ENCODE peak calls at places on chromosomes 5 and 9, in four cellular contexts. E is right lobe of liver, W is psoas muscle, Y is cardiac muscle cell. K is an unnamed sample.

GRCh38 chr5:78526049-78526525 is 122.5 kb downstream of the LHFPL2 start:
- DNase-seq in E (no peak), W (no peak), Y (no peak), K (peak; percentile 61)

GRCh38 chr5:671459-672328 is 21.5 kb downstream of the TPPP start:
- DNase-seq in E (peak; percentile 87), W (peak; percentile 79), Y (peak; percentile 76), K (no peak)

GRCh38 chr9:683509-684021 is 157.9 kb upstream of the DMRT1 start:
- DNase-seq in E (no peak), W (no peak), Y (no peak), K (no peak)

GRCh38 chr5:68171101-68171558 is 44.4 kb upstream of the PIK3R1 start:
- DNase-seq in E (peak; percentile 83), W (peak; percentile 72), Y (no peak), K (peak; percentile 39)

GRCh38 chr9:24936117-24936516 is 390.4 kb upstream of the IZUMO3 start:
- DNase-seq in E (no peak), W (no peak), Y (no peak), K (no peak)

GRCh38 chr5:84825616-84826015 is 440.9 kb upstream of the EDIL3 start:
- DNase-seq in E (no peak), W (no peak), Y (no peak), K (no peak)

GRCh38 chr9:89427621-89428221 is 70.2 kb downstream of the SEMA4D start:
- DNase-seq in E (no peak), W (no peak), Y (no peak), K (no peak)

GRCh38 chr5:157477814-157478494 is 17.9 kb downstream of the NIPAL4 start:
- DNase-seq in E (peak; percentile 75), W (no peak), Y (no peak), K (no peak)

GRCh38 chr9:26262431-26262830 is 584.2 kb upstream of the TUSC1 start:
- DNase-seq in E (no peak), W (no peak), Y (no peak), K (no peak)

GRCh38 chr9:20640331-20641187 is 18.3 kb upstream of the MLLT3 start:
- DNase-seq in E (no peak), W (peak; percentile 17), Y (peak; percentile 48), K (no peak)

GRCh38 chr5:58491216-58491892 is at the start of gene GAPT:
- DNase-seq in E (no peak), W (no peak), Y (no peak), K (no peak)

GRCh38 chr9:2691626-2692025 is 25.7 kb upstream of the KCNV2 start:
- DNase-seq in E (no peak), W (no peak), Y (no peak), K (no peak)

GRCh38 chr9:100579665-100580064 is 1.8 kb downstream of the CAVIN4 start:
- DNase-seq in E (no peak), W (no peak), Y (peak; percentile 35), K (no peak)

GRCh38 chr5:128349044-128349629 is 188.9 kb downstream of the FBN2 start:
- DNase-seq in E (no peak), W (no peak), Y (no peak), K (no peak)

GRCh38 chr9:133763272-133764183 is 25.4 kb upstream of the SARDH start:
- DNase-seq in E (peak; percentile 46), W (peak; percentile 4), Y (no peak), K (no peak)

GRCh38 chr5:80246995-80247729 is 8.7 kb downstream of the SERINC5 start:
- DNase-seq in E (no peak), W (peak; percentile 43), Y (peak; percentile 45), K (peak; percentile 65)

GRCh38 chr9:74609671-74610416 is 112.7 kb downstream of the RORB start:
- DNase-seq in E (no peak), W (no peak), Y (no peak), K (no peak)

GRCh38 chr9:124857533-124858162 is 4.1 kb downstream of the RPL35 start:
- DNase-seq in E (no peak), W (no peak), Y (no peak), K (no peak)

GRCh38 chr9:101354765-101355708 is 29.8 kb downstream of the BAAT start:
- DNase-seq in E (no peak), W (no peak), Y (no peak), K (no peak)

GRCh38 chr5:142095035-142095434 is 13.5 kb upstream of the NDFIP1 start:
- DNase-seq in E (no peak), W (no peak), Y (no peak), K (no peak)

GRCh38 chr5:30100148-30100547 is 1093.3 kb upstream of the CDH6 start:
- DNase-seq in E (no peak), W (no peak), Y (no peak), K (no peak)

GRCh38 chr9:133767625-133768024 is 29.5 kb upstream of the SARDH start:
- DNase-seq in E (no peak), W (peak; percentile 7), Y (no peak), K (no peak)

GRCh38 chr9:136328622-136329041 is 1.3 kb downstream of the GPSM1 start:
- DNase-seq in E (no peak), W (no peak), Y (peak; percentile 83), K (no peak)

GRCh38 chr5:114361724-114362196 is at the start of gene KCNN2:
- DNase-seq in E (peak; percentile 94), W (peak; percentile 77), Y (peak; percentile 92), K (no peak)

GRCh38 chr9:106862946-106863740 is at the start of gene ZNF462:
- DNase-seq in E (peak; percentile 51), W (peak; percentile 43), Y (peak; percentile 66), K (no peak)

GRCh38 chr9:33498387-33498786 is 24.7 kb upstream of the NOL6 start:
- DNase-seq in E (no peak), W (no peak), Y (no peak), K (no peak)

GRCh38 chr5:99317136-99317535 is 388.3 kb upstream of the CHD1 start:
- DNase-seq in E (no peak), W (no peak), Y (no peak), K (no peak)

GRCh38 chr9:109699019-109699418 is 81.0 kb upstream of the PALM2AKAP2 start:
- DNase-seq in E (no peak), W (no peak), Y (no peak), K (no peak)

GRCh38 chr5:1652873-1653707 is 129.3 kb upstream of the LPCAT1 start:
- DNase-seq in E (no peak), W (no peak), Y (no peak), K (no peak)

GRCh38 chr9:81844131-81844567 is 84.1 kb upstream of the SPATA31D4 start:
- DNase-seq in E (peak; percentile 57), W (no peak), Y (no peak), K (no peak)

GRCh38 chr5:113806823-113807222 is 293.3 kb downstream of the YTHDC2 start:
- DNase-seq in E (no peak), W (peak; percentile 14), Y (peak; percentile 5), K (no peak)

GRCh38 chr5:87827561-87827960 is 414.8 kb upstream of the CCNH start:
- DNase-seq in E (no peak), W (no peak), Y (no peak), K (no peak)

GRCh38 chr5:111984044-111984443 is 227.1 kb upstream of the NREP start:
- DNase-seq in E (no peak), W (no peak), Y (peak; percentile 23), K (no peak)

GRCh38 chr5:158953929-158954534 is 145.7 kb downstream of the EBF1 start:
- DNase-seq in E (no peak), W (no peak), Y (no peak), K (no peak)

GRCh38 chr9:89483592-89484474 is 14.1 kb downstream of the SEMA4D start:
- DNase-seq in E (no peak), W (no peak), Y (no peak), K (no peak)

GRCh38 chr5:53994148-53994547 is 316.2 kb downstream of the ARL15 start:
- DNase-seq in E (no peak), W (no peak), Y (no peak), K (no peak)

GRCh38 chr5:89998505-89998904 is 411.1 kb downstream of the CETN3 start:
- DNase-seq in E (no peak), W (no peak), Y (peak; percentile 67), K (no peak)

GRCh38 chr5:8861764-8862163 is 684.1 kb downstream of the SEMA5A start:
- DNase-seq in E (no peak), W (no peak), Y (no peak), K (no peak)
- H3K27ac ChIP-seq in E (no peak overlapping the region), W (no peak overlapping the region), Y (no peak overlapping the region), K (no peak overlapping the region)

GRCh38 chr5:55965525-55965924 is 29.2 kb downstream of the IL6ST start:
- DNase-seq in E (no peak), W (no peak), Y (no peak), K (no peak)

GRCh38 chr5:55966284-55966683 is 28.5 kb downstream of the IL6ST start:
- DNase-seq in E (no peak), W (no peak), Y (no peak), K (no peak)

GRCh38 chr5:55969956-55970355 is 24.8 kb downstream of the IL6ST start:
- DNase-seq in E (no peak), W (no peak), Y (no peak), K (no peak)
- H3K36me3 ChIP-seq in E (peaks cover 39% of the 10 kb centered on the region), W (no peaks in the 10 kb centered on the region), Y (peaks cover 29% of the 10 kb centered on the region), K (peaks cover 14% of the 10 kb centered on the region)

GRCh38 chr9:5767968-5768932 is 64.7 kb downstream of the ERMP1 start:
- DNase-seq in E (no peak), W (no peak), Y (no peak), K (no peak)

GRCh38 chr9:5764130-5764868 is 68.6 kb downstream of the ERMP1 start:
- DNase-seq in E (no peak), W (no peak), Y (no peak), K (no peak)

GRCh38 chr9:5760338-5760737 is 72.6 kb downstream of the ERMP1 start:
- DNase-seq in E (no peak), W (no peak), Y (no peak), K (no peak)

GRCh38 chr9:5756633-5757032 is 76.3 kb downstream of the ERMP1 start:
- DNase-seq in E (no peak), W (no peak), Y (no peak), K (no peak)

DNA sequence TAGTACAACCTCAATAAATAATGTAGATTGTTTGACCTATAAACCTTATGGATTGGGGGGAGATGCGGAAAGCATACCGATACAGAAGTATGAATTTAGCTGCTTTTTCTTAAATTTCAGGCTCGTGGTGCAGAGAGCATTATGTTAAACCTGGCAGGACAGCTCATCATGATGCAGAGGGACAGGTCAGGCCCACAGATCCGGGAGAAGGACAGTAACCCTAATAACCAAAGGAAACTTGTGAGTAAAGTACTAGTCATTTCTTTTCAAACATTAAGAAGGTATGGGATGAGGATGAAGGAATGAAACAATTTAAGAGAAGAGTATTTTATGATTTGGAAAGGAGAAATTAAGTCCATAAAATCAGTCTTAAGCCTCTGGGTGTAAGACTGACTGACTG is 70.5 kb downstream of the ERMP1 start:
- DNase-seq in E (no peak), W (no peak), Y (no peak), K (no peak)
- H3K27ac ChIP-seq in E (no peak overlapping the region), W (no peak overlapping the region), Y (no peak overlapping the region), K (no peak overlapping the region)

GRCh38 chr9:132328580-132328979 is 26.2 kb downstream of the SETX start:
- DNase-seq in E (no peak), W (no peak), Y (no peak), K (no peak)

GRCh38 chr9:132334364-132334763 is 20.4 kb downstream of the SETX start:
- DNase-seq in E (no peak), W (no peak), Y (no peak), K (no peak)

DNA sequence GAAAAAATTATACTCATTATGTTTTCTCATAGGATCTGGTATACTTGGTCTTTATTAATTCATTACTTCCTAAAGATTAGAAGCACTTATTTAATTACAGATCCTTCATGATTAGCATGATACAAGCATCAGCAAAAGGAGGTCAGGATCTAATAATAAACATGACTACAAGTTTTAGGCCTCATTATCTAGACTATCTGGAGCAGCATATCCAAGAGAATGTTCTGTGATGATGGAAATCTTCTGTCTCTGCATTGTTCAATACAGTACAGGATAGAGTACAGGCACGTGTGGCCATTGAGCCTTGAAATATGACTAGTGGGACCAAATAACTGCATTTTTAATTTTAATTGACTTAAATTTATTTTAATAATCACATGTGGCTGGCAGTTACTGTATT is 21.2 kb downstream of the SETX start:
- DNase-seq in E (no peak), W (no peak), Y (no peak), K (no peak)
- H3K36me3 ChIP-seq in E (peaks cover 72% of the 10 kb centered on the region), W (peaks cover 16% of the 10 kb centered on the region), Y (peaks cover 69% of the 10 kb centered on the region), K (peaks cover 71% of the 10 kb centered on the region)

K was measured in thoracic aorta.